ENCODE peak calls at places on chromosome 18, in seven cellular contexts. V is SJSA1, F is activated gamma-delta T cell treated with Interleukin-2 at 50 U/mL for 16 hours, O is ELR, M is pons, P is germinal center, Z is T-helper 1 cell. G is an unnamed sample.

GRCh38 chr18:43422483-43422882 is 145.2 kb upstream of the SYT4 start:
- DNase-seq in V (no peak), F (no peak), O (no peak), M (peak), P (no peak), Z (no peak), G (peak)

GRCh38 chr18:23133860-23134779 is 1.2 kb upstream of the CABLES1 start:
- DNase-seq in V (no peak), F (no peak), O (no peak), M (no peak), P (peak), Z (no peak), G (no peak)

GRCh38 chr18:48023334-48024008 is 93.0 kb upstream of the SMAD2 start:
- DNase-seq in V (peak), F (no peak), O (peak), M (peak), P (no peak), Z (no peak), G (peak)

GRCh38 chr18:12946549-12947354 is 1.1 kb upstream of the SEH1L start:
- DNase-seq in V (peak), F (peak), O (peak), M (peak), P (no peak), Z (no peak), G (peak)

GRCh38 chr18:35041752-35042379 is 653 bp downstream of the MAPRE2 start:
- DNase-seq in V (peak), F (no peak), O (peak), M (peak), P (peak), Z (no peak), G (peak)

GRCh38 chr18:38170845-38171244 is 605.2 kb upstream of the CELF4 start:
- DNase-seq in V (no peak), F (no peak), O (no peak), M (no peak), P (no peak), Z (no peak), G (no peak)

GRCh38 chr18:32937007-32937540 is 164.3 kb upstream of the KLHL14 start:
- DNase-seq in V (no peak), F (no peak), O (no peak), M (no peak), P (no peak), Z (no peak), G (no peak)

GRCh38 chr18:53153281-53153680 is 813.3 kb downstream of the DCC start:
- DNase-seq in V (no peak), F (no peak), O (peak), M (no peak), P (no peak), Z (no peak), G (no peak)

GRCh38 chr18:63157293-63158011 is 162.1 kb downstream of the BCL2 start:
- DNase-seq in V (no peak), F (no peak), O (no peak), M (no peak), P (no peak), Z (no peak), G (no peak)

GRCh38 chr18:59799383-59800015 is 100.3 kb upstream of the PMAIP1 start:
- DNase-seq in V (no peak), F (no peak), O (no peak), M (no peak), P (no peak), Z (no peak), G (no peak)

GRCh38 chr18:79583984-79584401 is 95.6 kb upstream of the CTDP1 start:
- DNase-seq in V (no peak), F (no peak), O (no peak), M (no peak), P (no peak), Z (no peak), G (no peak)